ENCODE peak calls at places on chromosome 11, in seven cellular contexts. R, G, K, H, P, O and W are unnamed samples.

GRCh38 chr11:33942954-33943353 is 51.1 kb upstream of the LMO2 start:
- DNase-seq in R (peak), G (peak), K (peak), H (peak), P (peak), O (peak), W (peak)

GRCh38 chr11:118619444-118620205 is 12.2 kb downstream of the PHLDB1 start:
- DNase-seq in R (peak), G (peak), K (peak), H (no peak), P (peak), O (peak), W (peak)

GRCh38 chr11:48018561-48019229 is 38.3 kb downstream of the PTPRJ start:
- DNase-seq in R (no peak), G (no peak), K (no peak), H (no peak), P (no peak), O (no peak), W (no peak)

GRCh38 chr11:6735306-6735705 is 36.5 kb downstream of the OR2AG2 start:
- DNase-seq in R (no peak), G (no peak), K (no peak), H (no peak), P (no peak), O (no peak), W (no peak)

GRCh38 chr11:69501891-69502860 is 20.7 kb downstream of the LINC01488 start:
- DNase-seq in R (no peak), G (no peak), K (no peak), H (no peak), P (no peak), O (no peak), W (no peak)

GRCh38 chr11:121936375-121936774 is 179.6 kb downstream of the BLID start:
- DNase-seq in R (no peak), G (no peak), K (no peak), H (no peak), P (no peak), O (no peak), W (no peak)

GRCh38 chr11:125429807-125430678 is 66.0 kb downstream of the FEZ1 start:
- DNase-seq in R (no peak), G (no peak), K (no peak), H (no peak), P (no peak), O (no peak), W (no peak)

GRCh38 chr11:10373340-10373739 is 68.5 kb downstream of the ADM start:
- DNase-seq in R (no peak), G (no peak), K (no peak), H (no peak), P (no peak), O (no peak), W (peak)

GRCh38 chr11:61885166-61885778 is 6.1 kb downstream of the FADS3 start:
- DNase-seq in R (no peak), G (no peak), K (no peak), H (peak), P (no peak), O (no peak), W (no peak)

GRCh38 chr11:98601181-98601773 is 419.5 kb upstream of the CNTN5 start:
- DNase-seq in R (no peak), G (no peak), K (no peak), H (no peak), P (no peak), O (no peak), W (no peak)

GRCh38 chr11:78535920-78536319 is 38.7 kb downstream of the NARS2 start:
- DNase-seq in R (no peak), G (no peak), K (no peak), H (no peak), P (no peak), O (no peak), W (no peak)

GRCh38 chr11:83566948-83567347 is 280.8 kb upstream of the CCDC90B start:
- DNase-seq in R (peak), G (peak), K (no peak), H (no peak), P (no peak), O (peak), W (no peak)

GRCh38 chr11:9025101-9025850 is 21.5 kb upstream of the NRIP3 start:
- DNase-seq in R (no peak), G (no peak), K (no peak), H (no peak), P (no peak), O (no peak), W (no peak)

GRCh38 chr11:73227571-73228211 is 9.6 kb downstream of the P2RY2 start:
- DNase-seq in R (no peak), G (no peak), K (no peak), H (no peak), P (no peak), O (no peak), W (no peak)

GRCh38 chr11:115391598-115391997 is 112.6 kb downstream of the CADM1 start:
- DNase-seq in R (no peak), G (no peak), K (no peak), H (no peak), P (no peak), O (no peak), W (no peak)

GRCh38 chr11:62546937-62547625 is 475 bp upstream of the AHNAK start:
- DNase-seq in R (peak), G (no peak), K (no peak), H (no peak), P (no peak), O (no peak), W (no peak)

GRCh38 chr11:37474889-37475288 is 876.9 kb upstream of the RAG2 start:
- DNase-seq in R (no peak), G (no peak), K (no peak), H (no peak), P (no peak), O (no peak), W (no peak)

GRCh38 chr11:68840661-68841653 is 759 bp downstream of the CPT1A start:
- DNase-seq in R (peak), G (no peak), K (no peak), H (peak), P (peak), O (no peak), W (no peak)

GRCh38 chr11:34585870-34586654 is 34.8 kb upstream of the EHF start:
- DNase-seq in R (peak), G (peak), K (no peak), H (peak), P (no peak), O (peak), W (peak)

GRCh38 chr11:17763244-17763643 is 28.7 kb downstream of the KCNC1 start:
- DNase-seq in R (no peak), G (no peak), K (no peak), H (no peak), P (no peak), O (no peak), W (no peak)

GRCh38 chr11:86596861-86597632 is 75.4 kb downstream of the ME3 start:
- DNase-seq in R (no peak), G (no peak), K (no peak), H (no peak), P (peak), O (peak), W (no peak)

GRCh38 chr11:37500425-37500824 is 902.4 kb upstream of the RAG2 start:
- DNase-seq in R (peak), G (no peak), K (no peak), H (no peak), P (no peak), O (no peak), W (no peak)

GRCh38 chr11:120334894-120335462 is 1.2 kb upstream of the ARHGEF12 start:
- DNase-seq in R (peak), G (peak), K (peak), H (peak), P (peak), O (peak), W (peak)

GRCh38 chr11:2698386-2699184 is 1.2 kb downstream of the KCNQ1OT1 start:
- DNase-seq in R (peak), G (no peak), K (no peak), H (no peak), P (no peak), O (no peak), W (no peak)

GRCh38 chr11:68282141-68282860 is 10.5 kb upstream of the C11orf24 start:
- DNase-seq in R (no peak), G (no peak), K (no peak), H (peak), P (no peak), O (no peak), W (no peak)

GRCh38 chr11:118622376-118623290 is 15.2 kb downstream of the PHLDB1 start:
- DNase-seq in R (peak), G (no peak), K (no peak), H (peak), P (peak), O (peak), W (peak)

GRCh38 chr11:122293298-122294023 is 177.4 kb upstream of the BLID start:
- DNase-seq in R (peak), G (peak), K (no peak), H (no peak), P (no peak), O (peak), W (peak)

GRCh38 chr11:119134389-119134978 is 13.1 kb downstream of the HINFP start:
- DNase-seq in R (peak), G (no peak), K (no peak), H (no peak), P (no peak), O (no peak), W (no peak)

GRCh38 chr11:44539971-44540370 is 25.5 kb upstream of the CD82 start:
- DNase-seq in R (no peak), G (no peak), K (no peak), H (no peak), P (no peak), O (no peak), W (no peak)

GRCh38 chr11:117316197-117316961 is at the start of gene BACE1:
- DNase-seq in R (peak), G (peak), K (peak), H (no peak), P (peak), O (peak), W (peak)

GRCh38 chr11:117315285-117316196 is 515 bp downstream of the BACE1 start:
- DNase-seq in R (peak), G (no peak), K (no peak), H (no peak), P (no peak), O (no peak), W (no peak)

GRCh38 chr11:117313103-117313502 is 3.0 kb downstream of the BACE1 start:
- DNase-seq in R (no peak), G (no peak), K (no peak), H (no peak), P (no peak), O (no peak), W (no peak)

GRCh38 chr11:117313828-117314768 is 2.0 kb downstream of the BACE1 start:
- DNase-seq in R (no peak), G (no peak), K (no peak), H (no peak), P (no peak), O (no peak), W (no peak)

DNA sequence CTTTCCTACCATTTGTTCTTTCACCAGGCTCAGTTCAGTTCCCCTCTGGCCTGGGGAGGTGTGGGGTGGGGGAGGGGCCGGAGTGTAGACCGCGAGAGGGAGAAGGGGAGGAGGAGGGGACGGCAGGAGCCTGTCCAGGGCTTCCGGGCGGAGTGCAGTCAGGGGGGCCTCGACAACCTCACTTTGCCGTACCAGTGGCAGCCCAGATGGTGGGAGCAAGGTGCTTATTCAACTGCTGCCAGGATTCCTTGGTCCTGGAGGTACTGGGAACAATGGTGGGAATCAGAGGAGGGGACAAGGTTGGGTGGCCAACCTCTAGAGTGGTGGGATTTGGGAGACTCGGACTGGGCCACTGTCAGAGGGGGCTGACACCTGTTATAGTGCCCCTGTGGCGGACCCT is 1.2 kb downstream of the BACE1 start:
- DNase-seq in R (peak), G (no peak), K (no peak), H (no peak), P (no peak), O (no peak), W (no peak)
- H3K4me3 ChIP-seq in R (peak), G (peak), K (peak), H (no peak), P (no peak), O (peak), W (peak)

DNA sequence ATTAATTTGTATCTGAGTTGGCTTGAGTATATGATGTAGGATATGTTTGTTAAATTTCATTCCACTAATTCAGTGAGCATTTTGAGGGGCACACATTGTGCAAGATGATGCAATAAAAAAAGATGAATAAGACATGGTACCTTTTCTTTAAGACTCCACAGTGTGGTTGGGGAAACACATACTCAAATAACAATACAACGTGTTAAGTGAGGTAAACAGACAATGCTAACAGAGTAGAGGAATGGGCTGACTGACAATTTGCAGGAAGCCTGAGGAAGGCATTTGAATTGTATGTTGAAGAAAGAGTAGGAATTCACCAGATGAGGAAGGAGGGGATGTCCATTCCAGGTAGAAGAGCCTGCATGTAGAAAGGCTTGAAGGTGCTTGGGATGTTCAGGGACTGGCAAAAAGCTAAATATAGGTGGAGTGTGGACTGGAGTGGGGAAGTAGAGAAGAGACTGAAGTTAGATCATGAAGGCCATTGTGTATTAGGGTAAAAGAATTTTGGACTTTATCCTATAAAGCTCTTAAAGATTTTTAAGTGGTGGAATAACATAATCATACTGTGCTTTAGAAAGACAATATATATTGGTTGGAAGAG is 6.8 kb downstream of the RNF169 start:
- DNase-seq in R (peak), G (no peak), K (no peak), H (no peak), P (no peak), O (no peak), W (no peak)
- H3K4me3 ChIP-seq in R (peak), G (no peak), K (no peak), H (no peak), P (no peak), O (no peak), W (no peak)

DNA sequence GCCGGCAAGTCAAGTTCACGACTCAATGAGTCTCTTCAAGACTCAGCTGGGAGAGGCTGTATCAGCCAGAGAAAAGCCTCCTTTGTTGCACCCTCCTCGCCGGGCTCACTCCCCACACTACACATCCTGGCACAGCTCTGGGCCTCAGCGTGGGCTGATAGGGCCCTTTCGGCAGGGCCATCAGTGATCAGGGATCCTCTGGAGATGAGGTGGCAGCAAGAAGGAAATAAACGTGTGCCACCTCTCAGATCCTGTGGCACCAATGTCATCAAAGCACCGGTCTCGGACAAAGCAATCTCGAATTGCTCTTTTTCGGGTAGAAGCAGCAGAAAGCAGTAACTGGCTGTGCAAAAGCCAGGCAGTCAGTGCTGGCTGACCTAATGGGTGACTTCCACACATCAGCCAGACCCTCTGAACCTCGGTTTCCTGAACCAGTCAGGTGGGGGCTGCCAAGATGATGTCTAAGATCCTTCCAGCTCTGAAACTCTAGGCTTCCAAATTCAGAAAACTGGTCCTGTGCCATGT is 2.1 kb downstream of the EHD1 start:
- DNase-seq in R (no peak), G (no peak), K (no peak), H (no peak), P (no peak), O (no peak), W (no peak)
- H3K4me3 ChIP-seq in R (peak), G (peak), K (peak), H (peak), P (peak), O (peak), W (peak)

GRCh38 chr11:105611837-105612480 is 2.1 kb downstream of the GRIA4 start:
- DNase-seq in R (no peak), G (no peak), K (no peak), H (no peak), P (no peak), O (no peak), W (no peak)

GRCh38 chr11:105611414-105611813 is 1.5 kb downstream of the GRIA4 start:
- DNase-seq in R (peak), G (no peak), K (no peak), H (no peak), P (no peak), O (no peak), W (no peak)

GRCh38 chr11:105609832-105610781 is at the start of gene GRIA4:
- DNase-seq in R (peak), G (no peak), K (no peak), H (no peak), P (no peak), O (peak), W (no peak)

GRCh38 chr11:105610796-105611361 is 1.0 kb downstream of the GRIA4 start:
- DNase-seq in R (peak), G (no peak), K (no peak), H (no peak), P (no peak), O (no peak), W (no peak)

DNA sequence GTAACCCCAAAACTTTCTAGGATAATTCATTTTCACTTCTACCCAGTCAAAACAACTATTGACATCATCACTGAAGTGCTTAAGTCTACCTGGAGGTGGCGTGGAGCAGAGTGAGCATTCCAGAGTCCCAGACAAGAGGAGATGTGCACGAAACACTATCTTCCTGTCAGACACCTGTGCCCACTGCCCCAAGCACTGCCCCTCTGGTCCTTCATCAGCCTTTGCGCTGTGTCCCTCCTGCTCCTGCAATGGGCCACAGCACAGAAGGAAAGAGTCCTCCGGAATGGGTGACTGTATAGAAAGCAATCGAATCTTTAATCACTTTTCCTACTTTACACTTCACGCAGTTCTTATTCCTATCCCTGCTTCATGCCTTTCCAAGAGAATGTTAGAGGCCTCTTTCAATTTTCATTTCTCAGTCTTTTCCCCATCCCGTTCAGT is 512 bp upstream of the GRIA4 start:
- DNase-seq in R (peak), G (no peak), K (no peak), H (peak), P (no peak), O (peak), W (peak)
- H3K4me3 ChIP-seq in R (no peak), G (no peak), K (peak), H (no peak), P (no peak), O (peak), W (peak)

DNA sequence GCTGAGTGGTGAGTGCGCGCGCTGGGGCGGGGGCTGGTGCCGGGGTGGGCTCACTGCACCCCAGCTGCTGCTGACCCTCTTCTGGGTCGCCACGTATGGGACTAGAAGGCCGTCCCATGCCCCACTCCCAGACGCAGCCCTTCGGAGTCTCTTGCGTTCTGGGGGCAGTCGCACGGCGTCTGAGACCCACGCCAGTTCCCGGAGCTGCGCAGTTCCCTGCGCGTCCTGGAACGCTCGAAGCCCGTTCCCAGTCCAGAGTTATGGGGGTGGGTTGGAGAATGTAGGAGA is 345 bp downstream of the LAYN start:
- DNase-seq in R (no peak), G (no peak), K (no peak), H (no peak), P (no peak), O (no peak), W (no peak)
- H3K4me3 ChIP-seq in R (peak), G (peak), K (peak), H (no peak), P (peak), O (peak), W (peak)

GRCh38 chr11:116500002-116500832 is 272.6 kb downstream of the BUD13 start:
- DNase-seq in R (no peak), G (no peak), K (no peak), H (no peak), P (no peak), O (no peak), W (no peak)

GRCh38 chr11:116502641-116503061 is 270.1 kb downstream of the BUD13 start:
- DNase-seq in R (no peak), G (no peak), K (no peak), H (no peak), P (peak), O (no peak), W (no peak)

GRCh38 chr11:116503216-116504160 is 269.3 kb downstream of the BUD13 start:
- DNase-seq in R (no peak), G (no peak), K (no peak), H (no peak), P (no peak), O (no peak), W (no peak)

GRCh38 chr11:116500833-116501622 is 271.8 kb downstream of the BUD13 start:
- DNase-seq in R (no peak), G (no peak), K (no peak), H (no peak), P (no peak), O (no peak), W (no peak)

DNA sequence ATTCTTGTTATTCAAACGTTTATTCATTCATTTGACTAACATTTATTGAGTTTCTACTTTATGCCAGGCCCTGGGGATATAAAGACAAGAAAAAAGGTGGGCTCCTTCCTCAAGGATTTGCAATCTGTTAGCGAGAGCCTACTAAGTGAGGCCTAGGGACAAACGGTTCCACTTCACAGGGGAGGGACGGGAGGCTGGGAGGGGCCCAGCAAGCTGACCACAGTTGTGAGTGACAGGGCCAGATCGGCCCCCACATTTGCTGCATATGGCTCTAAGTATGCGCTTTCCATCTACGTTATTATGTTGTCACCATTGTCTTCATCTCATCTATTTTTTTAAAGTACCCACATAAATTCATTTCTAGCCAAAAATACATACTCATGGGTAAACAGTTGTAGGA is 271.1 kb downstream of the BUD13 start:
- DNase-seq in R (no peak), G (no peak), K (no peak), H (no peak), P (no peak), O (no peak), W (no peak)
- H3K4me3 ChIP-seq in R (no peak), G (no peak), K (no peak), H (no peak), P (no peak), O (no peak), W (no peak)